ENCODE peak calls at places on chromosome 22, in nine cellular contexts. L, U, B, K, H, T, S, G and I are unnamed samples.

GRCh38 chr22:45673482-45674175 is 2.0 kb downstream of the ATXN10 start:
- DNase-seq in L (no peak), U (no peak), B (no peak), K (no peak), H (no peak), T (no peak), S (no peak), G (no peak), I (no peak)

GRCh38 chr22:19998991-19999820 is 17.4 kb downstream of the ARVCF start:
- DNase-seq in L (no peak), U (no peak), B (no peak), K (no peak), H (no peak), T (no peak), S (no peak), G (no peak), I (no peak)

GRCh38 chr22:26453812-26454500 is 24.9 kb downstream of the ASPHD2 start:
- DNase-seq in L (no peak), U (no peak), B (no peak), K (no peak), H (no peak), T (no peak), S (no peak), G (no peak), I (no peak)

GRCh38 chr22:32850591-32851517 is 49.3 kb downstream of the TIMP3 start:
- DNase-seq in L (no peak), U (no peak), B (peak), K (no peak), H (no peak), T (no peak), S (no peak), G (no peak), I (no peak)

GRCh38 chr22:46833228-46833627 is 70.8 kb downstream of the TBC1D22A start:
- DNase-seq in L (peak), U (no peak), B (no peak), K (no peak), H (no peak), T (no peak), S (peak), G (no peak), I (no peak)

GRCh38 chr22:40511604-40512003 is 124.9 kb downstream of the MRTFA start:
- DNase-seq in L (no peak), U (no peak), B (peak), K (no peak), H (no peak), T (no peak), S (no peak), G (no peak), I (no peak)

GRCh38 chr22:19666663-19667593 is 47.4 kb upstream of the SEPTIN5 start:
- DNase-seq in L (no peak), U (no peak), B (peak), K (no peak), H (peak), T (no peak), S (no peak), G (no peak), I (no peak)

GRCh38 chr22:27032121-27032761 is 374.9 kb downstream of the MIAT start:
- DNase-seq in L (peak), U (peak), B (no peak), K (no peak), H (no peak), T (no peak), S (peak), G (no peak), I (no peak)

GRCh38 chr22:27331526-27332281 is 469.9 kb downstream of the MN1 start:
- DNase-seq in L (peak), U (peak), B (peak), K (no peak), H (no peak), T (no peak), S (peak), G (no peak), I (no peak)

GRCh38 chr22:43841742-43842141 is 20.6 kb downstream of the SULT4A1 start:
- DNase-seq in L (peak), U (no peak), B (no peak), K (no peak), H (no peak), T (no peak), S (no peak), G (no peak), I (no peak)

GRCh38 chr22:40654522-40655167 is 18.1 kb upstream of the MRTFA start:
- DNase-seq in L (no peak), U (no peak), B (peak), K (no peak), H (no peak), T (peak), S (no peak), G (no peak), I (no peak)

GRCh38 chr22:43154887-43155536 is 3.7 kb downstream of the TSPO start:
- DNase-seq in L (no peak), U (no peak), B (no peak), K (no peak), H (no peak), T (no peak), S (no peak), G (no peak), I (no peak)

GRCh38 chr22:28063656-28064055 is 144.6 kb upstream of the PITPNB start:
- DNase-seq in L (no peak), U (no peak), B (no peak), K (no peak), H (no peak), T (no peak), S (no peak), G (no peak), I (no peak)

GRCh38 chr22:16777284-16777924 is 47.8 kb downstream of the XKR3 start:
- DNase-seq in L (no peak), U (no peak), B (no peak), K (no peak), H (no peak), T (no peak), S (no peak), G (no peak), I (no peak)

GRCh38 chr22:16776088-16776487 is 49.1 kb downstream of the XKR3 start:
- DNase-seq in L (no peak), U (no peak), B (no peak), K (no peak), H (no peak), T (no peak), S (no peak), G (no peak), I (no peak)

GRCh38 chr22:16774911-16775529 is 50.2 kb downstream of the XKR3 start:
- DNase-seq in L (no peak), U (no peak), B (no peak), K (no peak), H (no peak), T (no peak), S (no peak), G (no peak), I (no peak)
- TF ChIP-seq CTCF in L (no peak), U (no peak), B (no peak), K (no peak), H (no peak), T (no peak), S (no peak), G (no peak), I (no peak)

GRCh38 chr22:30605449-30606110 is 1.4 kb upstream of the TCN2 start:
- DNase-seq in L (peak), U (peak), B (peak), K (no peak), H (peak), T (no peak), S (peak), G (peak), I (no peak)
- TF ChIP-seq CTCF in L (peak), U (peak), B (peak), K (peak), H (peak), T (peak), S (peak), G (peak), I (peak)

DNA sequence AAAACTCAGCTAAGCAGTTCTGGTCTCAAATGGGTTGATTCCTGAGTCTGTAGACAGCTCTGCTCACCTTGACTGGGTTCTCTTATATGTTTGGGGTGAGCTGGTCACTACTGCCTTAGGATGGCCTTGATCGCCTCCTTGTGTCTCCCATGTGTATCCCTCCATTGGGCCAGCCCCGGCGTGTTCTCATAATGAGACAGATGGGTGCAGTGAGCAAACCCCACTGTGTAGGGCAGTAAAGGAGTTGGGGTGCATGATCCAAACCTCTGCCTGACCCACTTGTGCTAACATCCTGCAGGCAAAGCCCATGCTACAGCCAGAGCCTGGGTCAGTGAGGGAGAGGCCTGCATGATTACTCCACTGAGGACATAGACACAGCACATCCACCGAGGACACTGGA is 657.6 kb downstream of the BRD1 start:
- DNase-seq in L (peak), U (no peak), B (no peak), K (no peak), H (no peak), T (no peak), S (no peak), G (no peak), I (no peak)
- TF ChIP-seq CTCF in L (no peak), U (no peak), B (no peak), K (no peak), H (no peak), T (no peak), S (no peak), G (no peak), I (no peak)

GRCh38 chr22:25061605-25062377 is 109.3 kb downstream of the KIAA1671 start:
- DNase-seq in L (peak), U (no peak), B (no peak), K (no peak), H (no peak), T (no peak), S (no peak), G (no peak), I (no peak)

GRCh38 chr22:25062378-25063095 is 110.0 kb downstream of the KIAA1671 start:
- DNase-seq in L (peak), U (no peak), B (no peak), K (no peak), H (no peak), T (no peak), S (no peak), G (no peak), I (no peak)

GRCh38 chr22:25059438-25059837 is 106.9 kb downstream of the KIAA1671 start:
- DNase-seq in L (no peak), U (no peak), B (no peak), K (no peak), H (no peak), T (no peak), S (no peak), G (no peak), I (no peak)

GRCh38 chr22:25061134-25061533 is 108.6 kb downstream of the KIAA1671 start:
- DNase-seq in L (no peak), U (no peak), B (no peak), K (no peak), H (no peak), T (no peak), S (no peak), G (no peak), I (no peak)

DNA sequence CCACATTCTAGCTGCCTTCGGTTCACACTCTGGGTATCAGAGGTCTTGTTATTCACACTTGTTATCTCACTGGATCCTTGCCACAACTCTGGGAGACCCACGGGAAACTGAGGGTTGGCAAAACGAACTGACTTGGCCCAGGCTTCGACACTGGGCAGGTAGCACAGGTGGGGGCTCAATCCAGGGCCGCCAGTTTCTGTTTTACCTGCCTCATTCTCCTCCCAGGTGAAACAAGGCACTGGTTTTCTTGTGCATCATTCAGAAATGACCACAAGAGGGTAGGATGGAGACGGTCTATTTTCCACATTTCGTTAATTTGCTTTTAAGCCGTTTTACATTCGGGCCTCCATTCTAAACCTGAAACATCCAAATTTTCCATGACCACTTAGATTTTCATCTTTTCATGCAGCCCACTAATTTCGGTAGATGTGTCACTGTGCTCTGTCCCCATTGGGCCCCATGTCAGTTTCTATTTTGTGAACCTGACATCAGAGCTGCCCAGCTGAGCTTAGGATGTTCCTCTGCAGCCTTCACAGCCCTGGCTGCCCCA is 108.1 kb downstream of the KIAA1671 start:
- DNase-seq in L (no peak), U (no peak), B (no peak), K (no peak), H (no peak), T (no peak), S (no peak), G (no peak), I (no peak)
- TF ChIP-seq CTCF in L (no peak), U (peak), B (peak), K (no peak), H (no peak), T (no peak), S (peak), G (no peak), I (peak)

GRCh38 chr22:35327690-35328471 is 28.2 kb downstream of the TOM1 start:
- DNase-seq in L (no peak), U (no peak), B (no peak), K (no peak), H (no peak), T (no peak), S (no peak), G (no peak), I (no peak)

GRCh38 chr22:35328472-35328885 is 28.8 kb downstream of the TOM1 start:
- DNase-seq in L (peak), U (no peak), B (no peak), K (no peak), H (no peak), T (no peak), S (no peak), G (no peak), I (no peak)

GRCh38 chr22:35330258-35330861 is 30.7 kb downstream of the TOM1 start:
- DNase-seq in L (no peak), U (no peak), B (peak), K (no peak), H (no peak), T (peak), S (no peak), G (no peak), I (no peak)

GRCh38 chr22:35326854-35327562 is 27.3 kb downstream of the TOM1 start:
- DNase-seq in L (no peak), U (no peak), B (no peak), K (no peak), H (no peak), T (no peak), S (no peak), G (no peak), I (no peak)

GRCh38 chr22:35329114-35329847 is 29.6 kb downstream of the TOM1 start:
- DNase-seq in L (no peak), U (no peak), B (no peak), K (no peak), H (no peak), T (no peak), S (no peak), G (no peak), I (no peak)
- TF ChIP-seq CTCF in L (no peak), U (peak), B (no peak), K (no peak), H (no peak), T (no peak), S (no peak), G (peak), I (peak)

DNA sequence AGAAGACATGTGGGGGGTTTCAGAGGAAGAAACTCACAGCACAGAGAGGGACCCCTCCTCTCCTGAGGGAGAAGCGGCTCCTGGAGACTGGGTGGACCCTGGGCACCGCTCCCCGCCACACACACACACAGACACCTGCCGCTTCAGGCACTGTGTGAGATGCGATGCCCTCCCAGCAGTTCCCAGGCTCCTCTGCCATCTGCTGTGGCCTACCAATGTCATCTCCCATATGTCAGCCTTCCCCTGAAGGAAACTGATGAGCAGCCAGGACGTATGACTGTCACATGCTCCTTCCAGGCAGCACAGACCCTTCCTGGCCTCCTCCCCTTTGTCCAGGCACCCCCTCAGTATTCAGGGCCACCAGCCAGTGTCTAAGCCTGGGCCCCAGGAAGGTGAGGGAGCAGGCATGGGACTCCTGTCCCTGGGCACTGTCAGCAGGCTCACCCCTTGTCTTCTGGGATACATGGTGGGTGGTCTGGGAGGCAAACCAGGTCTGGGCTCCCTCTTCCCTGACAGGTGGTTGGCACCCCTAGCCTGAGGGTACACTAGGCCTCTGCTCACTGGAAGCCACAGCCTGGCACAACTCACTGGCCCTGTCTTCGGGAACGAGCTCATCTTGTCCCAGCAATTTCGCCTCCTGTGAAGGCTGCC is 11.8 kb upstream of the BCR start:
- DNase-seq in L (no peak), U (no peak), B (no peak), K (no peak), H (no peak), T (no peak), S (no peak), G (no peak), I (no peak)
- TF ChIP-seq CTCF in L (no peak), U (no peak), B (no peak), K (no peak), H (no peak), T (no peak), S (no peak), G (no peak), I (no peak)

GRCh38 chr22:38949889-38950405 is 7.5 kb upstream of the APOBEC3A start:
- DNase-seq in L (no peak), U (no peak), B (no peak), K (no peak), H (no peak), T (no peak), S (no peak), G (no peak), I (no peak)
- TF ChIP-seq CTCF in L (no peak), U (no peak), B (no peak), K (no peak), H (no peak), T (no peak), S (no peak), G (no peak), I (no peak)

DNA sequence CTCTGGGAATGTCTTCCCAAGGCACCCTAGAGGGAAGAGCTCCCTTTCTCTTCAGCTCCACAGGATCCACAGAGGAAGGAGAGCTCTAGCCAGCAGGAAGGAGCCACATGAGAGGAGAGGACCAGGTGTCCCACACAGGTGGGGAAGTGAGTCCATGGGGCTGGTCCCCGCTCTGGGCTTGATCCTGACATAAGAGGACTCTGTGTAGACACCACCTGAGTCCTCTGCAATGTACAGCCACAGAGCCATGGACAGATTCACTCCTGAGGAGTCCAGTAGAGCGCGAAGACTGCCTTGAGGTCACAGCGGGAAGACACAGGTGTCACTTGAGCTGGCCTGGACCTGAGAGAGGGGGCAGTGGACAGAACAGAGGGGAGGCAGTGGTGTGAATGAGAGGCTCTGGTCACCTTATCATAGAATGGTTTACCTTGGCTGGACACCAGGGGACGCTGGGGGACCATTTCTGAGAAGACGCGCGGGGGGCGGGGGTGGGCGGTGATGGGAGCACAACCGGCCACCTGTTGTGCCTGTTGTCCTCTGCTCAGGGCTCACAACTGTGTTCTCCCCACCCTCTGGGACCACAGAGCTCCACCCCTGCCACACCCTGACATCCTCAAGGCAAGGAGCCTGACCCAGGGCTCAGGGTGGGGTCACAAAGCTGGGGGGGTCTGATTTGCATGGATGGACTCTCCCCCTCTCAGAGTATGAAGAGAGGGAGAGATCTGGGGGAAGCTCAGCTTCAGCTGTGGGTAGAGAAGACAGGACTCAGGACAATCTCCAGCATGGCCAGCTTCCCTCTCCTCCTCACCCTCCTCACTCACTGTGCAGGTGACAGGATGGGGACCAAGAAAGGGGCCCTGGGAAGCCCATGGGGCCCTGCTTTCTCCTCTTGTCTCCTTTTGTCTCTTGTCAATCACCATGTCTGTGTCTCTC is 128.2 kb downstream of the ZNF280B start:
- DNase-seq in L (no peak), U (no peak), B (no peak), K (no peak), H (peak), T (no peak), S (peak), G (peak), I (no peak)
- TF ChIP-seq CTCF in L (no peak), U (peak), B (no peak), K (peak), H (no peak), T (no peak), S (peak), G (peak), I (peak)

GRCh38 chr22:48803993-48804810 is 1023.5 kb downstream of the BRD1 start:
- DNase-seq in L (peak), U (no peak), B (no peak), K (no peak), H (no peak), T (no peak), S (no peak), G (no peak), I (no peak)
- TF ChIP-seq CTCF in L (no peak), U (no peak), B (no peak), K (no peak), H (no peak), T (no peak), S (no peak), G (no peak), I (no peak)